ENCODE peak calls at places on chromosomes 13 and 19, in six cellular contexts. D is pancreas, N is cardiac muscle cell, X is aorta, Q is thoracic aorta, F is neuronal stem cell. R is an unnamed sample.

GRCh38 chr13:20301391-20302071 is 69.4 kb upstream of the GJB6 start:
- DNase-seq in X (no peak), Q (no peak), N (no peak), F (peak; percentile 2), D (no peak), R (peak; percentile 15)

GRCh38 chr19:7595466-7596133 is at the start of gene CAMSAP3:
- DNase-seq in X (no peak), D (peak; percentile 85), F (peak; percentile 82), N (peak; percentile 83), Q (no peak), R (no peak)

GRCh38 chr13:38686635-38687245 is at the start of gene FREM2:
- DNase-seq in D (peak; percentile 76), N (peak; percentile 96), F (peak; percentile 92), Q (no peak), X (peak; percentile 66), R (no peak)

GRCh38 chr13:80040977-80041310 is 300.0 kb downstream of the SPRY2 start:
- DNase-seq in X (no peak), Q (no peak), D (no peak), F (no peak), N (no peak), R (no peak)

GRCh38 chr13:53074119-53074518 is 45.5 kb downstream of the OLFM4 start:
- DNase-seq in F (no peak), X (no peak), N (no peak), D (no peak), Q (no peak), R (no peak)

GRCh38 chr19:56765107-56765506 is 75.4 kb downstream of the PEG3 start:
- DNase-seq in F (peak; percentile 17), D (peak; percentile 74), Q (no peak), N (no peak), X (peak; percentile 89), R (peak; percentile 74)

GRCh38 chr13:97298816-97299215 is 76.7 kb downstream of the MBNL2 start:
- DNase-seq in D (no peak), Q (no peak), F (no peak), X (no peak), N (no peak), R (no peak)

GRCh38 chr19:31119951-31120690 is 229.1 kb downstream of the TSHZ3 start:
- DNase-seq in Q (no peak), N (no peak), X (no peak), F (no peak), D (no peak), R (no peak)

GRCh38 chr13:52048516-52048915 is 24.0 kb downstream of the UTP14C start:
- DNase-seq in Q (no peak), X (no peak), N (no peak), D (no peak), F (no peak), R (no peak)

GRCh38 chr13:113598081-113598410 is 13.5 kb downstream of the TFDP1 start:
- DNase-seq in X (no peak), Q (no peak), D (no peak), N (no peak), F (no peak), R (no peak)

GRCh38 chr13:111387026-111387871 is 66.8 kb downstream of the TEX29 start:
- DNase-seq in X (peak; percentile 23), Q (no peak), F (no peak), N (no peak), D (no peak), R (no peak)

GRCh38 chr13:86960876-86961275 is 710.3 kb upstream of the SLITRK5 start:
- DNase-seq in N (no peak), F (no peak), Q (no peak), X (no peak), D (no peak), R (no peak)

GRCh38 chr19:45443462-45444317 is 20.0 kb upstream of the ERCC1 start:
- DNase-seq in D (peak; percentile 92), F (peak; percentile 94), Q (peak; percentile 95), N (peak; percentile 96), X (peak; percentile 100), R (peak; percentile 97)

GRCh38 chr19:5039642-5040543 is 71.0 kb downstream of the KDM4B start:
- DNase-seq in D (no peak), N (no peak), Q (no peak), F (no peak), X (no peak), R (no peak)

GRCh38 chr13:113069861-113070805 is 35.5 kb upstream of the F7 start:
- DNase-seq in Q (no peak), F (no peak), X (no peak), N (no peak), D (no peak), R (no peak)

GRCh38 chr13:25783480-25784081 is 268.2 kb downstream of the SHISA2 start:
- DNase-seq in X (no peak), N (no peak), F (no peak), Q (no peak), D (no peak), R (no peak)

GRCh38 chr19:55667958-55668357 is 7.1 kb upstream of the EPN1 start:
- DNase-seq in D (no peak), F (no peak), N (no peak), Q (no peak), X (no peak), R (no peak)

GRCh38 chr19:30630289-30631034 is 258.3 kb downstream of the ZNF536 start:
- DNase-seq in N (no peak), X (no peak), Q (no peak), F (no peak), D (no peak), R (no peak)

GRCh38 chr19:40228371-40228770 is 1.9 kb upstream of the CCNP start:
- DNase-seq in X (no peak), N (no peak), D (no peak), F (no peak), Q (no peak), R (no peak)

GRCh38 chr13:31409678-31410356 is 210.0 kb downstream of the B3GLCT start:
- DNase-seq in F (no peak), Q (no peak), D (no peak), X (no peak), N (no peak), R (no peak)

GRCh38 chr19:31127132-31127967 is 221.9 kb downstream of the TSHZ3 start:
- DNase-seq in Q (no peak), X (no peak), D (no peak), N (no peak), F (no peak), R (no peak)

GRCh38 chr13:93279982-93280381 is 53.4 kb downstream of the GPC6 start:
- DNase-seq in D (no peak), X (no peak), N (no peak), Q (no peak), F (no peak), R (no peak)

GRCh38 chr19:38105574-38105973 is 118.4 kb downstream of the DPF1 start:
- DNase-seq in Q (no peak), N (no peak), F (no peak), D (no peak), X (no peak), R (no peak)

GRCh38 chr19:33905937-33906577 is 109.4 kb downstream of the KCTD15 start:
- DNase-seq in D (peak; percentile 91), X (peak; percentile 89), N (peak; percentile 45), F (peak; percentile 63), Q (no peak), R (peak; percentile 83)
- H3K4me3 ChIP-seq in D (peak overlapping the region; percentile 31), X (peak overlapping the region; percentile 29), N (peak overlapping the region; percentile 30), F (peak overlapping the region; percentile 81), Q (peak overlapping the region; percentile 68), R (peak overlapping the region; percentile 71)

DNA sequence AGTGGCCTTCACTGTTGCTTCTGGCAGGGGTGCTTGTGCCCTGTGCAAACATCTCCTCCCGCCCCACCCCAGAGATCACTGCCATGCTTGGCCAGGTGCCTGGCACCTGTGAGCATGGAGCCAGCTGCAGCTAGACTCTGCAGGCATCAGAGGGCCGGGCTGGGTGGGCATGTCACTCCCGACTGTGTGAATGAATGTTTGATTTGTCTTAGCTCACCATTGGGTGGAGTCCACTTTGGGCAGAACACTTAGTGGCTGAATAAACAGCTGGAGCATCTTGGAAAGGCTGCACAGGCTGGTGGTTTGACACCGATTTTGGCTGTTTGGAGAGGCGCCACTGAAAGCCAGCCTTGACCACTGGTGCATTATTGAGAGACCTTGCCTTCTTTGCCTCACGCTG is 267.3 kb downstream of the DLEU7 start:
- DNase-seq in F (no peak), Q (no peak), N (no peak), D (peak; percentile 76), X (no peak), R (no peak)
- H3K27ac ChIP-seq in F (no peak overlapping the region), Q (no peak overlapping the region), N (no peak overlapping the region), D (no peak overlapping the region), X (no peak overlapping the region), R (no peak overlapping the region)

GRCh38 chr19:6586726-6587092 is 4.2 kb downstream of the CD70 start:
- DNase-seq in F (no peak), Q (no peak), N (no peak), D (no peak), X (no peak), R (no peak)

GRCh38 chr19:6588508-6589345 is 2.2 kb downstream of the CD70 start:
- DNase-seq in F (no peak), Q (no peak), N (no peak), X (no peak), D (no peak), R (no peak)

GRCh38 chr19:6587093-6587820 is 3.7 kb downstream of the CD70 start:
- DNase-seq in N (no peak), Q (no peak), X (no peak), F (no peak), D (no peak), R (no peak)

GRCh38 chr19:6589711-6590457 is 1.1 kb downstream of the CD70 start:
- DNase-seq in X (no peak), D (no peak), Q (no peak), N (no peak), F (no peak), R (no peak)

DNA sequence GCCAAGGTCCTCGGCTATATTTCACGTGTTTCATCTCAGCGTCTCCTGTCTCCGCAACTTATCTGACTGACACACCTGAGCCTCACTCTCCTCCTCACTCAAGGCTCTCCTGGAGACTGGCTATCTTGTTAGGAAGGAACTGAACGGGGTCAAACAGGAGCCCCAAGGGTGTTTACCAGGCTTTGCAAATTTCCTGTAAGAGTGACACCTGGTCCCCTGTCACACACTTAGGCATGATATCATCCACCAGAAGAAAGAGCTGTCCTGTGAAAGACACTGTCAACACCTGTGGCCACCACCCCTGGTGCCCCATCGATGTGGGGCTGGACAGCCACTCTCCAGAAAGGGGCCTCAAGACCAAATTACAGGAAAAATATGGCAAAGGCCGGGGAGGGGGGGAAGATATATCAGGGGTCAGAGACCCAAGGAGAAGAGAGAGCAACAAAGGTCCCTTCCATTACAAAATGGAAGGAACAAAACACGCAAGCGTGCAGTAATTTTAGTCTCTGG is 2.9 kb downstream of the CD70 start:
- DNase-seq in N (no peak), Q (no peak), D (no peak), F (no peak), X (no peak), R (no peak)
- H3K4me3 ChIP-seq in N (no peak overlapping the region), Q (no peak overlapping the region), D (no peak overlapping the region), F (no peak overlapping the region), X (no peak overlapping the region), R (no peak overlapping the region)

GRCh38 chr19:35066691-35067563 is 25.4 kb downstream of the HPN start:
- DNase-seq in N (peak; percentile 89), Q (peak; percentile 43), F (peak; percentile 76), D (peak; percentile 98), X (peak; percentile 96), R (peak; percentile 82)

GRCh38 chr19:35065574-35065973 is 24.1 kb downstream of the HPN start:
- DNase-seq in D (no peak), Q (no peak), X (no peak), N (no peak), F (no peak), R (no peak)

GRCh38 chr19:35068941-35069634 is 27.6 kb downstream of the HPN start:
- DNase-seq in Q (no peak), F (no peak), N (no peak), D (no peak), X (no peak), R (no peak)

GRCh38 chr19:35063940-35064818 is 22.7 kb downstream of the HPN start:
- DNase-seq in Q (no peak), F (no peak), X (no peak), N (no peak), D (no peak), R (no peak)

GRCh38 chr19:35066121-35066520 is 24.6 kb downstream of the HPN start:
- DNase-seq in X (no peak), Q (no peak), F (no peak), N (no peak), D (no peak), R (no peak)
- H3K27ac ChIP-seq in X (no peak overlapping the region), Q (no peak overlapping the region), F (no peak overlapping the region), N (no peak overlapping the region), D (no peak overlapping the region), R (no peak overlapping the region)

R was measured in left ventricle myocardium inferior.